ENCODE peak calls at places on chromosomes 3 and 15, in five cellular contexts. One of them, this sample, is unnamed. For H3K4me1, the result is how much of the 10 kb centered on the place peaks cover.

GRCh38 chr15:85707519-85708338 is 87.0 kb downstream of the KLHL25 start:
- DNase-seq in heart left ventricle: peak
- DNase-seq in RWPE2: no peak
- DNase-seq in left ventricle myocardium inferior: no peak
- DNase-seq in ovary: no peak
- DNase-seq in this sample: no peak

GRCh38 chr15:46312133-46312740 is 677.4 kb downstream of the SQOR start:
- DNase-seq in heart left ventricle: peak
- DNase-seq in RWPE2: no peak
- DNase-seq in left ventricle myocardium inferior: peak
- DNase-seq in ovary: peak
- DNase-seq in this sample: no peak

GRCh38 chr3:142542054-142542453 is 36.5 kb downstream of the ATR start:
- DNase-seq in heart left ventricle: no peak
- DNase-seq in RWPE2: no peak
- DNase-seq in left ventricle myocardium inferior: no peak
- DNase-seq in ovary: no peak
- DNase-seq in this sample: no peak

GRCh38 chr3:169509359-169509758 is 154.2 kb downstream of the MECOM start:
- DNase-seq in heart left ventricle: no peak
- DNase-seq in RWPE2: no peak
- DNase-seq in left ventricle myocardium inferior: no peak
- DNase-seq in ovary: no peak
- DNase-seq in this sample: no peak

GRCh38 chr15:71082803-71083202 is 32.5 kb upstream of the THSD4 start:
- DNase-seq in heart left ventricle: peak
- DNase-seq in RWPE2: no peak
- DNase-seq in left ventricle myocardium inferior: peak
- DNase-seq in ovary: peak
- DNase-seq in this sample: no peak

GRCh38 chr3:124529826-124530571 is 200.3 kb upstream of the UMPS start:
- DNase-seq in heart left ventricle: no peak
- DNase-seq in RWPE2: no peak
- DNase-seq in left ventricle myocardium inferior: no peak
- DNase-seq in ovary: no peak
- DNase-seq in this sample: no peak

GRCh38 chr15:79451361-79451999 is 19.3 kb downstream of the MINAR1 start:
- DNase-seq in heart left ventricle: no peak
- DNase-seq in RWPE2: no peak
- DNase-seq in left ventricle myocardium inferior: no peak
- DNase-seq in ovary: no peak
- DNase-seq in this sample: no peak

GRCh38 chr15:48046813-48047483 is 73.8 kb upstream of the SLC24A5 start:
- DNase-seq in heart left ventricle: no peak
- DNase-seq in RWPE2: no peak
- DNase-seq in left ventricle myocardium inferior: no peak
- DNase-seq in ovary: no peak
- DNase-seq in this sample: no peak

GRCh38 chr15:78316211-78317077 is 17.0 kb upstream of the SKIC8 start:
- DNase-seq in heart left ventricle: no peak
- DNase-seq in RWPE2: peak
- DNase-seq in left ventricle myocardium inferior: no peak
- DNase-seq in ovary: no peak
- DNase-seq in this sample: peak

GRCh38 chr3:128969993-128970740 is 23.7 kb downstream of the CFAP92 start:
- DNase-seq in heart left ventricle: peak
- DNase-seq in RWPE2: no peak
- DNase-seq in left ventricle myocardium inferior: no peak
- DNase-seq in ovary: no peak
- DNase-seq in this sample: peak

GRCh38 chr3:24493951-24494615 is 567 bp downstream of the THRB start:
- DNase-seq in heart left ventricle: peak
- DNase-seq in RWPE2: peak
- DNase-seq in left ventricle myocardium inferior: peak
- DNase-seq in ovary: peak
- DNase-seq in this sample: peak

GRCh38 chr3:14525685-14526631 is 14.2 kb downstream of the GRIP2 start:
- DNase-seq in heart left ventricle: no peak
- DNase-seq in RWPE2: peak
- DNase-seq in left ventricle myocardium inferior: no peak
- DNase-seq in ovary: peak
- DNase-seq in this sample: peak

GRCh38 chr3:112894258-112894657 is 47.6 kb upstream of the CD200R1L start:
- DNase-seq in heart left ventricle: no peak
- DNase-seq in RWPE2: no peak
- DNase-seq in left ventricle myocardium inferior: no peak
- DNase-seq in ovary: no peak
- DNase-seq in this sample: no peak

GRCh38 chr15:95134306-95135100 is 903.1 kb downstream of the MCTP2 start:
- DNase-seq in heart left ventricle: no peak
- DNase-seq in RWPE2: no peak
- DNase-seq in left ventricle myocardium inferior: no peak
- DNase-seq in ovary: no peak
- DNase-seq in this sample: no peak

GRCh38 chr3:17808994-17809393 is 66.6 kb upstream of the TBC1D5 start:
- DNase-seq in heart left ventricle: no peak
- DNase-seq in RWPE2: no peak
- DNase-seq in left ventricle myocardium inferior: no peak
- DNase-seq in ovary: no peak
- DNase-seq in this sample: no peak

GRCh38 chr15:34223904-34224596 is 766 bp upstream of the EMC4 start:
- DNase-seq in heart left ventricle: no peak
- DNase-seq in RWPE2: no peak
- DNase-seq in left ventricle myocardium inferior: no peak
- DNase-seq in ovary: no peak
- DNase-seq in this sample: no peak

GRCh38 chr3:129310111-129310601 is 31.5 kb downstream of the HMCES start:
- DNase-seq in heart left ventricle: no peak
- DNase-seq in RWPE2: peak
- DNase-seq in left ventricle myocardium inferior: no peak
- DNase-seq in ovary: no peak
- DNase-seq in this sample: no peak

GRCh38 chr15:57485869-57486268 is 105.8 kb upstream of the MYZAP start:
- DNase-seq in heart left ventricle: no peak
- DNase-seq in RWPE2: peak
- DNase-seq in left ventricle myocardium inferior: no peak
- DNase-seq in ovary: no peak
- DNase-seq in this sample: peak

GRCh38 chr15:42845581-42845980 is 75.0 kb downstream of the TTBK2 start:
- DNase-seq in heart left ventricle: no peak
- DNase-seq in RWPE2: no peak
- DNase-seq in left ventricle myocardium inferior: no peak
- DNase-seq in ovary: no peak
- DNase-seq in this sample: no peak

GRCh38 chr3:45546223-45546622 is 48.3 kb upstream of the LIMD1 start:
- DNase-seq in heart left ventricle: no peak
- DNase-seq in RWPE2: no peak
- DNase-seq in left ventricle myocardium inferior: no peak
- DNase-seq in ovary: no peak
- DNase-seq in this sample: no peak
- H3K4me1 ChIP-seq in heart left ventricle: under half
- H3K4me1 ChIP-seq in RWPE2: under half
- H3K4me1 ChIP-seq in left ventricle myocardium inferior: half or more
- H3K4me1 ChIP-seq in ovary: under half
- H3K4me1 ChIP-seq in this sample: half or more

DNA sequence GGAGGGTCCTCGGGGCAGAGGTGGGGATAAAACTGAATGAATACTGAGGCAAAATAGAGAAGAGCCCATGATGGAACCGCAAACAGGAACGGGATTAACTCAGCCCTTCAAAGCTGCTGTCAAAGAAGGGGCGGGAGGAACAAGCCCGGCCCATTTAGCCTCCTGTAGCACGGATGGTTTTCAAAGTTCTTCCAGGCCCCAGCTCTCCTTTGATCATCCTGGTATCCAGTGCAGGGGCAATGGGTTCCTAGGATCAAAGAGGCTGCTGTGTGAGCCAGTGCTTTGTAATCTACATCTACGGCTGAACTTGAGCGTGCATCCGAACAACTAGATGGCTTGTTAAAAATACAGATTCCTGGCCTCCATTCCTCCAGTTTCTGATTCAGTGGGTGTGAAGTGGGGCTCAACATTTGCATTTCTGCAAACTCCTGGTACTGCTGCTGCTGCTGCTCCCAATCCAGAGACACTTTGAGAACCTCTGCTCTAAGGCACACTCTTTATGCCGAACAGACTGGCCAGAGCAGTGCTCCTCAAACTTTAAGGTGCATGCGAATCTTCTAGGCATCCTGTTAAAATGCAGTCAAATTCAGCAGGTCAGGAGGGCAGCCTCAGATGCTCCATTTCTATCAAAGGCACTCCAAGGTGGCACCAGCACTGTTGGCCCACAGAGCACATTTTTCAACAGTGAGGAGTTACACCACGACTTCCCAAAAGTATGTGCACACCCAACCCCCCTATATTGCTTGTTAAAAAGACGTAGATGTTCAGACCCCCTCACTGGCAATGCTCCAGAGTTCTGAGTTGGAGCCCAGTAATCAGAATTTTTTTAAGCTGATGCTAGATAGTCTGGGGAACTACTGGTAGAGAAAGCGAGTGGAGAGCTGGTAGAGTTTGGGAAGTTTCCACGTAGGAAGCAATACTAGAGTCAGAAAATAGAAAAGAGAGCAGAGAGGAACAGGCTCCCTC is 5.6 kb downstream of the GALNT15 start:
- DNase-seq in heart left ventricle: no peak
- DNase-seq in RWPE2: no peak
- DNase-seq in left ventricle myocardium inferior: no peak
- DNase-seq in ovary: no peak
- DNase-seq in this sample: no peak
- H3K4me3 ChIP-seq in heart left ventricle: no peak
- H3K4me3 ChIP-seq in RWPE2: no peak
- H3K4me3 ChIP-seq in left ventricle myocardium inferior: no peak
- H3K4me3 ChIP-seq in ovary: no peak
- H3K4me3 ChIP-seq in this sample: no peak

GRCh38 chr3:12822725-12823373 is 18.5 kb downstream of the RPL32 start:
- DNase-seq in heart left ventricle: no peak
- DNase-seq in RWPE2: no peak
- DNase-seq in left ventricle myocardium inferior: no peak
- DNase-seq in ovary: no peak
- DNase-seq in this sample: no peak
- TF ChIP-seq CTCF in heart left ventricle: no peak
- TF ChIP-seq CTCF in RWPE2: peak
- TF ChIP-seq CTCF in left ventricle myocardium inferior: no peak
- TF ChIP-seq CTCF in ovary: no peak
- TF ChIP-seq CTCF in this sample: peak

GRCh38 chr3:137768021-137768360 is 3.9 kb downstream of the SOX14 start:
- DNase-seq in heart left ventricle: no peak
- DNase-seq in RWPE2: no peak
- DNase-seq in left ventricle myocardium inferior: no peak
- DNase-seq in ovary: no peak
- DNase-seq in this sample: no peak

GRCh38 chr3:137766069-137766960 is 2.2 kb downstream of the SOX14 start:
- DNase-seq in heart left ventricle: no peak
- DNase-seq in RWPE2: no peak
- DNase-seq in left ventricle myocardium inferior: no peak
- DNase-seq in ovary: no peak
- DNase-seq in this sample: no peak

GRCh38 chr3:137768361-137769320 is 4.5 kb downstream of the SOX14 start:
- DNase-seq in heart left ventricle: no peak
- DNase-seq in RWPE2: no peak
- DNase-seq in left ventricle myocardium inferior: no peak
- DNase-seq in ovary: no peak
- DNase-seq in this sample: no peak

GRCh38 chr3:137765310-137766033 is 1.4 kb downstream of the SOX14 start:
- DNase-seq in heart left ventricle: no peak
- DNase-seq in RWPE2: no peak
- DNase-seq in left ventricle myocardium inferior: no peak
- DNase-seq in ovary: no peak
- DNase-seq in this sample: no peak

GRCh38 chr3:137767146-137768020 is 3.3 kb downstream of the SOX14 start:
- DNase-seq in heart left ventricle: no peak
- DNase-seq in RWPE2: no peak
- DNase-seq in left ventricle myocardium inferior: no peak
- DNase-seq in ovary: no peak
- DNase-seq in this sample: no peak
- H3K4me1 ChIP-seq in heart left ventricle: under half
- H3K4me1 ChIP-seq in RWPE2: under half
- H3K4me1 ChIP-seq in left ventricle myocardium inferior: half or more
- H3K4me1 ChIP-seq in ovary: under half
- H3K4me1 ChIP-seq in this sample: under half

DNA sequence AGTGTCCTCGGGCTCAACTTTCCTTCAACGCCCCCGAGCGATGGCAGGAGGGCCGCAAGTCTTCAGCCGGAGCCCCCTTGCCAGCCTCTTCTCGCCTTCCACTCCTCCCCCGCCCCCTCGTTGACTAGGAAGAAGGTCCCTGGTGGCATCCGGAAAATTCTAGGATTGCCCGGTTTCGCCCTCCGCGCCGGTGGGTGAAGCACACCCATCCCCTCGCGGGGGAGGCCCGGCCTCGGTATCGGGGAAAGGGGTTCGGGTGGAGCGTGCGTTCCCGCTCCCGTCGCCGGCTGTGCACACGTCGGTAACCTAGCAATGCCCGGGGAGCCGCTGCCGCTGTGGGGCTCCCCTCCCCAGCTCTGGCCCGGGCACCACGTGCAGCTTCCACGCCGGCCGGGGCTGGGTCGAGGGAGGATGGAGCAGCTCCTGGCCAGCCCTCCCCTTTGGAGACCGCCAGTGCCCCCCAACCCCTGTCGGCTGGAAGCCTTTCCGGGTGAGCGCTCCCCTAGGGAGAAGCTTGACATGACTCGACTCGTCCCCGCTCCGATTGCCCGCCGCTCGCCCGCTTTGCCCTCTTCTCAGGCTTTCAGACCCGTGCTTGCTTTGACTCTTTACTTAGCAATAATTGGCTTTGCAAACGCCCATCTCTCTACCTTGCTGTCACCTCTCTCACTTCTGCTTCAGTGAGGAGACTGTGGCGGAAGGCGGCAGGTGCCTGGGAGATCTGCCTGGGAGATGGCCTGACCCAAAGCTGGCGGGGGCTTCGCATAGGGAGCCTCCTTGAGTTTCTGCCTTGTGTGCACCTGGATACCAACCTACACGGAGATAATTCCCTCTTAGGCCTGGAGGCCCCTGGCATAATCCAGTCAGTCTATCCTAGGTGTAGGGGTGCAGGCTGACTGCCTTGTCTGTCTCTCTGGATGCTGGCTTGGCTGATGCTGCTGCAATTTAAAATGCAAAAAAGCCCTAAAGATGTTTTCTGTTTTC is 1.4 kb downstream of the CACNA1D start:
- DNase-seq in heart left ventricle: no peak
- DNase-seq in RWPE2: no peak
- DNase-seq in left ventricle myocardium inferior: no peak
- DNase-seq in ovary: no peak
- DNase-seq in this sample: no peak
- H3K4me3 ChIP-seq in heart left ventricle: peak
- H3K4me3 ChIP-seq in RWPE2: peak
- H3K4me3 ChIP-seq in left ventricle myocardium inferior: peak
- H3K4me3 ChIP-seq in ovary: peak
- H3K4me3 ChIP-seq in this sample: peak

GRCh38 chr3:84141571-84141970 is 817.2 kb upstream of the CADM2 start:
- DNase-seq in heart left ventricle: no peak
- DNase-seq in RWPE2: no peak
- DNase-seq in left ventricle myocardium inferior: no peak
- DNase-seq in ovary: no peak
- DNase-seq in this sample: no peak

GRCh38 chr3:84136425-84136824 is 822.4 kb upstream of the CADM2 start:
- DNase-seq in heart left ventricle: no peak
- DNase-seq in RWPE2: no peak
- DNase-seq in left ventricle myocardium inferior: no peak
- DNase-seq in ovary: no peak
- DNase-seq in this sample: no peak
- TF ChIP-seq CTCF in heart left ventricle: no peak
- TF ChIP-seq CTCF in RWPE2: peak
- TF ChIP-seq CTCF in left ventricle myocardium inferior: no peak
- TF ChIP-seq CTCF in ovary: no peak
- TF ChIP-seq CTCF in this sample: no peak